ENCODE peak calls at places on chromosomes 11 and 22, in five cellular contexts. Y is CD4-positive, alpha-beta T cell; Z is heart right ventricle; P is bronchial epithelial cell; E is psoas muscle. G is an unnamed sample. For H3K27me3, the result is how much of the 10 kb centered on the place peaks cover.

GRCh38 chr11:120244476-120244875 is 4.5 kb downstream of the POU2F3 start:
- DNase-seq in Z (no peak), P (peak), E (no peak), Y (no peak), G (no peak)

GRCh38 chr22:43853328-43853931 is 8.9 kb downstream of the SULT4A1 start:
- DNase-seq in P (no peak), Y (no peak), E (peak), Z (no peak), G (no peak)

GRCh38 chr22:30439226-30439625 is 13.7 kb downstream of the MTFP1 start:
- DNase-seq in Y (no peak), Z (no peak), P (peak), E (no peak), G (no peak)

GRCh38 chr22:21698430-21699329 is 32.9 kb downstream of the PPIL2 start:
- DNase-seq in Y (no peak), P (no peak), Z (peak), E (peak), G (peak)

GRCh38 chr11:67267188-67268035 is 1.1 kb downstream of the GRK2 start:
- DNase-seq in Z (no peak), E (peak), Y (no peak), P (no peak), G (no peak)

GRCh38 chr22:32204856-32205722 is at the start of gene RFPL2:
- DNase-seq in E (no peak), P (peak), Y (no peak), Z (no peak), G (no peak)

GRCh38 chr22:50546326-50547230 is 879 bp downstream of the KLHDC7B start:
- DNase-seq in Z (no peak), P (no peak), E (peak), Y (no peak), G (no peak)

GRCh38 chr11:134754196-134754822 is 342.3 kb upstream of the B3GAT1 start:
- DNase-seq in E (no peak), Z (no peak), Y (no peak), P (no peak), G (peak)

GRCh38 chr22:44850946-44851345 is 98.6 kb downstream of the ARHGAP8 start:
- DNase-seq in Z (no peak), Y (no peak), P (no peak), E (no peak), G (no peak)

GRCh38 chr11:59212744-59213573 is at the start of gene MPEG1:
- DNase-seq in P (no peak), Y (no peak), E (no peak), Z (no peak), G (no peak)

GRCh38 chr11:17021550-17021949 is 7.3 kb upstream of the PLEKHA7 start:
- DNase-seq in P (no peak), E (no peak), Y (no peak), Z (no peak), G (no peak)

GRCh38 chr11:119432484-119433368 is 9.8 kb upstream of the THY1 start:
- DNase-seq in P (peak), Z (no peak), E (no peak), Y (no peak), G (no peak)

GRCh38 chr11:111674941-111675340 is 72.7 kb downstream of the SIK2 start:
- DNase-seq in Z (no peak), Y (no peak), E (no peak), P (peak), G (no peak)
- H3K27me3 ChIP-seq in Z (under half), Y (under half), E (under half), P (under half), G (under half)

DNA sequence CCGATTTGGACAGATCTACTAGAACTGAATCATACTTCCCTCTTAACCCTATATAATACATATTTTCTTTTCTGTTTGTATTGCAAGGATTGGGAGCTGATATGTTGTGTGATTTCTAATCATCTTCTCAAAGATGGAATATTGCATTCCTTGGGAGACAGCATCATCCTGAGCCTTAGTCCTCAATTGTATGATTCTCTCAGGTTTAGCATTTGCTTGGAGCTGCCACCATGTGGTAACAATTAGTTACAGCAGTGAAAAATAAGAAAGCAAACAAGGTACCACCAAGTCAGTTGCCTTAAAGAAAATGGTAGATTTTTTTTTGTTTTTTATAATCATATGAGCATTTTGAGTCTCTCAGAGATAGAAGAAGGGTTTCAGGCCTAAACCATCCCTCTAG is 11.9 kb downstream of the SNX19 start:
- DNase-seq in Z (no peak), Y (no peak), P (peak), E (no peak), G (no peak)
- TF ChIP-seq CTCF in Z (peak), Y (no peak), P (peak), E (peak), G (peak)

GRCh38 chr11:114764563-114764962 is 86.2 kb downstream of the NXPE2 start:
- DNase-seq in Z (no peak), Y (no peak), P (no peak), E (no peak), G (no peak)
- H3K27me3 ChIP-seq in Z (under half), Y (under half), P (under half), E (under half), G (under half)

GRCh38 chr11:32489464-32489863 is 54.1 kb upstream of the WT1 start:
- DNase-seq in E (no peak), P (no peak), Z (no peak), Y (no peak), G (no peak)
- TF ChIP-seq CTCF in E (no peak), P (no peak), Z (no peak), Y (no peak), G (no peak)

GRCh38 chr11:118263694-118264567 is at the start of gene MPZL2:
- DNase-seq in P (peak), Z (peak), Y (no peak), E (no peak), G (no peak)
- H3K27me3 ChIP-seq in P (under half), Z (under half), Y (under half), E (under half), G (under half)

G was measured in right atrium auricular region.